ENCODE peak calls at places on chromosomes 2 and 18, in eight cellular contexts. D is astrocyte of the hippocampus, L is T-helper 2 cell, Y is T47D, R is lower lobe of right lung, S is PC-9, E is ELR, G is stromal cell of bone marrow. A is an unnamed sample.

GRCh38 chr18:70376914-70377258 is 88.0 kb downstream of the SOCS6 start:
- DNase-seq in D (no peak), L (no peak), Y (no peak), R (no peak), S (no peak), E (no peak), G (no peak), A (no peak)

GRCh38 chr18:59909289-59910036 is 9.7 kb downstream of the PMAIP1 start:
- DNase-seq in D (no peak), L (no peak), Y (no peak), R (no peak), S (no peak), E (no peak), G (no peak), A (peak)

GRCh38 chr2:209946539-209946938 is 55.9 kb upstream of the RPE start:
- DNase-seq in D (peak), L (no peak), Y (no peak), R (no peak), S (no peak), E (no peak), G (no peak), A (peak)

GRCh38 chr2:189821953-189822748 is 37.9 kb downstream of the PMS1 start:
- DNase-seq in D (no peak), L (no peak), Y (no peak), R (peak), S (no peak), E (peak), G (peak), A (peak)

GRCh38 chr2:174681983-174682577 is 82.2 kb downstream of the CHRNA1 start:
- DNase-seq in D (peak), L (peak), Y (no peak), R (peak), S (no peak), E (peak), G (no peak), A (peak)

GRCh38 chr2:215828528-215829184 is 184.7 kb downstream of the MREG start:
- DNase-seq in D (peak), L (no peak), Y (peak), R (peak), S (peak), E (peak), G (no peak), A (peak)

GRCh38 chr2:30253873-30254691 is 22.7 kb downstream of the LBH start:
- DNase-seq in D (no peak), L (no peak), Y (no peak), R (no peak), S (no peak), E (no peak), G (no peak), A (no peak)

GRCh38 chr2:188852752-188853151 is 121.4 kb upstream of the COL3A1 start:
- DNase-seq in D (no peak), L (no peak), Y (no peak), R (no peak), S (no peak), E (no peak), G (no peak), A (peak)

GRCh38 chr2:13698847-13699246 is 933.7 kb upstream of the LRATD1 start:
- DNase-seq in D (no peak), L (no peak), Y (no peak), R (no peak), S (no peak), E (no peak), G (no peak), A (no peak)

GRCh38 chr18:30280861-30281470 is 761.6 kb downstream of the DSC3 start:
- DNase-seq in D (peak), L (no peak), Y (peak), R (no peak), S (peak), E (peak), G (peak), A (peak)

GRCh38 chr2:173657996-173658717 is 303.5 kb downstream of the CDCA7 start:
- DNase-seq in D (peak), L (no peak), Y (no peak), R (no peak), S (peak), E (peak), G (peak), A (peak)

GRCh38 chr2:187299122-187299906 is 148.7 kb downstream of the CALCRL start:
- DNase-seq in D (peak), L (no peak), Y (no peak), R (no peak), S (no peak), E (peak), G (peak), A (peak)

GRCh38 chr2:185921048-185921756 is 182.6 kb downstream of the FSIP2 start:
- DNase-seq in D (peak), L (no peak), Y (no peak), R (no peak), S (no peak), E (no peak), G (no peak), A (peak)

GRCh38 chr2:20468549-20469500 is 22.0 kb downstream of the RHOB start:
- DNase-seq in D (no peak), L (no peak), Y (peak), R (no peak), S (no peak), E (no peak), G (no peak), A (no peak)

GRCh38 chr2:12244070-12244469 is 472.7 kb upstream of the TRIB2 start:
- DNase-seq in D (peak), L (no peak), Y (no peak), R (no peak), S (no peak), E (peak), G (no peak), A (peak)

GRCh38 chr2:222813177-222813843 is 47.5 kb upstream of the ACSL3 start:
- DNase-seq in D (no peak), L (no peak), Y (no peak), R (no peak), S (no peak), E (peak), G (no peak), A (peak)